ENCODE peak calls at places on chromosomes 11 and 22, in ten cellular contexts. N, G, O, I, Y, P, T, V, X and F are unnamed samples.
A peak's percentile ranks its signal among the peaks of the same experiment; 100 is the strongest.

GRCh38 chr11:97687106-97687505 is 1297.3 kb downstream of the JRKL start:
- DNase-seq in P (no peak), X (no peak), V (no peak), T (no peak), Y (no peak), O (no peak), G (no peak), N (no peak), I (no peak), F (no peak)

GRCh38 chr11:2097356-2097997 is 41.7 kb downstream of the IGF2 start:
- DNase-seq in O (no peak), G (peak; percentile 71), Y (peak; percentile 74), X (no peak), V (no peak), T (peak; percentile 54), N (no peak), P (peak; percentile 78), I (peak; percentile 80), F (peak; percentile 51)

GRCh38 chr11:101082813-101083212 is 46.8 kb downstream of the PGR start:
- DNase-seq in I (no peak), Y (no peak), G (no peak), P (no peak), N (no peak), O (no peak), V (no peak), X (no peak), T (no peak), F (no peak)

GRCh38 chr22:19807161-19807913 is 46.8 kb downstream of the TBX1 start:
- DNase-seq in P (no peak), Y (peak; percentile 54), T (peak; percentile 34), G (no peak), X (no peak), V (no peak), I (peak; percentile 18), O (no peak), N (no peak), F (peak; percentile 27)

GRCh38 chr11:133164986-133165385 is 367.3 kb downstream of the OPCML start:
- DNase-seq in P (no peak), I (no peak), T (no peak), X (no peak), Y (no peak), O (no peak), N (no peak), G (no peak), V (no peak), F (no peak)

GRCh38 chr11:121608545-121609098 is 155.9 kb upstream of the SORL1-AS1 start:
- DNase-seq in P (no peak), V (no peak), Y (no peak), G (no peak), T (no peak), O (no peak), X (no peak), I (no peak), N (no peak), F (no peak)

GRCh38 chr11:120819003-120819402 is 204.9 kb upstream of the TBCEL start:
- DNase-seq in Y (no peak), V (no peak), N (no peak), X (no peak), T (no peak), P (no peak), I (no peak), O (no peak), G (no peak), F (no peak)

GRCh38 chr11:73154178-73154577 is 12.1 kb upstream of the FCHSD2 start:
- DNase-seq in Y (peak; percentile 52), I (no peak), X (no peak), V (peak; percentile 88), G (no peak), N (no peak), T (peak; percentile 59), P (no peak), O (no peak), F (no peak)

GRCh38 chr11:120425527-120425926 is 86.0 kb upstream of the GRIK4 start:
- DNase-seq in I (no peak), G (no peak), V (no peak), Y (no peak), X (no peak), O (no peak), P (no peak), T (no peak), N (no peak), F (no peak)

GRCh38 chr11:9280655-9281301 is 15.6 kb upstream of the DENND5A start:
- DNase-seq in V (peak; percentile 86), G (no peak), Y (no peak), P (no peak), I (no peak), O (peak; percentile 48), T (peak; percentile 76), X (no peak), N (peak; percentile 46), F (no peak)

GRCh38 chr11:61153593-61154090 is 7.6 kb downstream of the VPS37C start:
- DNase-seq in N (no peak), P (no peak), X (no peak), I (no peak), O (no peak), V (no peak), T (no peak), Y (peak; percentile 50), G (no peak), F (no peak)

GRCh38 chr11:127864861-127865260 is 722.5 kb downstream of the ETS1 start:
- DNase-seq in G (no peak), O (no peak), I (no peak), N (no peak), T (no peak), Y (no peak), V (no peak), X (no peak), P (no peak), F (no peak)

GRCh38 chr22:39710380-39711117 is 140.0 kb downstream of the CACNA1I start:
- DNase-seq in V (no peak), O (no peak), N (no peak), T (no peak), I (peak; percentile 54), Y (no peak), X (no peak), G (no peak), P (no peak), F (no peak)

GRCh38 chr11:63829823-63830489 is 9.0 kb upstream of the MARK2 start:
- DNase-seq in V (no peak), I (no peak), Y (no peak), X (no peak), G (no peak), P (no peak), O (no peak), N (no peak), T (no peak), F (no peak)